ENCODE peak calls at places on chromosomes 13 and 19, in six cellular contexts. Q, O, Z, Y, C and G are unnamed samples.
A peak's percentile ranks its signal among the peaks of the same experiment; 100 is the strongest.

GRCh38 chr19:38642176-38642575 is 5.3 kb upstream of the ACTN4 start:
- DNase-seq in Q (no peak), O (no peak), Z (no peak), Y (no peak), C (no peak), G (no peak)

GRCh38 chr13:105147481-105147880 is 1388.0 kb downstream of the EFNB2 start:
- DNase-seq in Q (no peak), O (no peak), Z (peak; percentile 15), Y (no peak), C (no peak), G (no peak)

GRCh38 chr13:31887311-31887710 is 144.3 kb upstream of the FRY start:
- DNase-seq in Q (no peak), O (no peak), Z (no peak), Y (no peak), C (no peak), G (no peak)

GRCh38 chr19:45187421-45188100 is 9.0 kb downstream of the BLOC1S3 start:
- DNase-seq in Q (peak; percentile 45), O (no peak), Z (no peak), Y (no peak), C (no peak), G (peak; percentile 56)

GRCh38 chr13:22256111-22256639 is 585.3 kb downstream of the FGF9 start:
- DNase-seq in Q (no peak), O (no peak), Z (no peak), Y (no peak), C (no peak), G (no peak)

GRCh38 chr19:8257052-8257443 is 47.9 kb downstream of the CERS4 start:
- DNase-seq in Q (no peak), O (no peak), Z (no peak), Y (no peak), C (no peak), G (no peak)

GRCh38 chr19:42111384-42111783 is 20.9 kb downstream of the POU2F2 start:
- DNase-seq in Q (no peak), O (no peak), Z (no peak), Y (no peak), C (no peak), G (no peak)

GRCh38 chr13:26707122-26708006 is 53.2 kb downstream of the GPR12 start:
- DNase-seq in Q (peak; percentile 33), O (no peak), Z (peak; percentile 47), Y (no peak), C (no peak), G (no peak)

GRCh38 chr13:88107486-88108044 is 436.4 kb downstream of the SLITRK5 start:
- DNase-seq in Q (no peak), O (no peak), Z (no peak), Y (no peak), C (no peak), G (no peak)

GRCh38 chr13:24929196-24929595 is 165.2 kb downstream of the RNF17 start:
- DNase-seq in Q (no peak), O (no peak), Z (no peak), Y (no peak), C (no peak), G (no peak)

GRCh38 chr19:39390460-39390758 is 497 bp downstream of the PAF1 start:
- DNase-seq in Q (no peak), O (peak; percentile 63), Z (peak; percentile 64), Y (no peak), C (peak; percentile 79), G (no peak)

GRCh38 chr19:29593869-29594268 is 12.2 kb upstream of the POP4 start:
- DNase-seq in Q (no peak), O (no peak), Z (no peak), Y (no peak), C (no peak), G (no peak)

GRCh38 chr13:95536629-95537241 is 15.8 kb upstream of the CLDN10 start:
- DNase-seq in Q (no peak), O (no peak), Z (no peak), Y (no peak), C (no peak), G (no peak)

GRCh38 chr19:55820037-55820436 is 11.8 kb downstream of the NLRP11 start:
- DNase-seq in Q (no peak), O (no peak), Z (no peak), Y (no peak), C (no peak), G (no peak)

GRCh38 chr13:32829676-32830091 is 186.5 kb upstream of the KL start:
- DNase-seq in Q (no peak), O (no peak), Z (no peak), Y (no peak), C (no peak), G (no peak)

GRCh38 chr13:65497265-65497664 is 1732.9 kb downstream of the PCDH9 start:
- DNase-seq in Q (no peak), O (no peak), Z (no peak), Y (no peak), C (no peak), G (no peak)

GRCh38 chr13:51562011-51562671 is 22.1 kb upstream of the WDFY2 start:
- DNase-seq in Q (no peak), O (no peak), Z (no peak), Y (no peak), C (no peak), G (no peak)

GRCh38 chr19:54631489-54631888 is 1.2 kb downstream of the LILRB1 start:
- DNase-seq in Q (no peak), O (no peak), Z (no peak), Y (no peak), C (no peak), G (no peak)

GRCh38 chr13:93554514-93554913 is 327.9 kb downstream of the GPC6 start:
- DNase-seq in Q (no peak), O (no peak), Z (no peak), Y (no peak), C (no peak), G (no peak)

GRCh38 chr19:48396010-48396870 is 2.8 kb downstream of the GRIN2D start:
- DNase-seq in Q (no peak), O (no peak), Z (no peak), Y (no peak), C (no peak), G (no peak)
- H3K4me1 ChIP-seq in Q (peaks cover 45% of the 10 kb centered on the region), O (peaks cover 8% of the 10 kb centered on the region), Z (no peaks in the 10 kb centered on the region), Y (peaks cover 57% of the 10 kb centered on the region), C (peaks cover 34% of the 10 kb centered on the region), G (peaks cover 51% of the 10 kb centered on the region)

GRCh38 chr13:43270043-43270830 is 246.9 kb downstream of the DNAJC15 start:
- DNase-seq in Q (no peak), O (no peak), Z (no peak), Y (no peak), C (no peak), G (no peak)

GRCh38 chr13:43272866-43273265 is 249.5 kb downstream of the DNAJC15 start:
- DNase-seq in Q (no peak), O (no peak), Z (no peak), Y (no peak), C (no peak), G (no peak)

GRCh38 chr13:43269037-43269476 is 245.7 kb downstream of the DNAJC15 start:
- DNase-seq in Q (no peak), O (no peak), Z (peak; percentile 35), Y (no peak), C (peak; percentile 62), G (no peak)

GRCh38 chr13:43273362-43273761 is 250.0 kb downstream of the DNAJC15 start:
- DNase-seq in Q (no peak), O (no peak), Z (no peak), Y (no peak), C (no peak), G (no peak)

GRCh38 chr13:43271152-43271551 is 247.8 kb downstream of the DNAJC15 start:
- DNase-seq in Q (no peak), O (no peak), Z (no peak), Y (no peak), C (no peak), G (no peak)
- H3K27ac ChIP-seq in Q (no peak overlapping the region), O (no peak overlapping the region), Z (no peak overlapping the region), Y (no peak overlapping the region), C (peak overlapping the region; percentile 46), G (no peak overlapping the region)

GRCh38 chr19:19021115-19021514 is 12.2 kb downstream of the SUGP2 start:
- DNase-seq in Q (no peak), O (no peak), Z (no peak), Y (no peak), C (no peak), G (no peak)

GRCh38 chr19:19022380-19022961 is 10.8 kb downstream of the SUGP2 start:
- DNase-seq in Q (no peak), O (no peak), Z (no peak), Y (no peak), C (no peak), G (no peak)

GRCh38 chr19:19028526-19028925 is 4.8 kb downstream of the SUGP2 start:
- DNase-seq in Q (no peak), O (no peak), Z (no peak), Y (no peak), C (no peak), G (no peak)

GRCh38 chr19:19027228-19027627 is 6.1 kb downstream of the SUGP2 start:
- DNase-seq in Q (no peak), O (no peak), Z (no peak), Y (no peak), C (no peak), G (no peak)

DNA sequence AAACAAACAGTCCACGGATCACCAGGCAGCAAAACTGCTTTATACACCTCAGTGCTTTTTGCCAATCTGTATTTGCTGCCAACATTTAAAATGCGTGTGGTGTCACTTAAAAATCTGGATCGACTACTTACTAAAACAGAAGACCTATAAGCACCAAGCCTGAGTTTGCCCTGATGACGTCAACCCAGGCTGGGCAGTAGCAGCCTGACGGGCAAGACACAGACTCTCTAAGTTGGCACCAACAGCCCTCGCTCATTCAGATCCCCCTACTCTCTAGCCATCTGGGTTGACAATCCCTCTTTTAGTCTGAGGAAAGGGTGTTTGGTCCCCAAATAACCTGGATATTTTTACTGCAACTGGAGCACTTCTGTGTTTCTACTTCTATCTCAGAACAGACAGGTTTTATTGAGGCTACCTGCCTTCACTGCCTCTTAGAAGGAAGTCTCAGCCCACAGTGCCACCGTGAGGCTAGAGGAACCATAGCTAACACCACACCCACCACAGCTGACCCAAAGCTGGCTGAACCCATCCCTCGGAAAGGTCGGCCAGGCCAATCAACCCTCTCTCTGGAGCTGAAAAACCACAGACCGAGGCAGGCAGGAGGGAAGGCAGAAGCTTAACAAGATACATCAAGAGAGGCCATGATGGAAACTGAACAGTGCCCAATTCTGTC is 6.9 kb downstream of the SUGP2 start:
- DNase-seq in Q (no peak), O (peak; percentile 26), Z (no peak), Y (no peak), C (no peak), G (no peak)
- H3K36me3 ChIP-seq in Q (peaks cover 39% of the 10 kb centered on the region), O (peaks cover 74% of the 10 kb centered on the region), Z (peaks cover 85% of the 10 kb centered on the region), Y (peaks cover 10% of the 10 kb centered on the region), C (no peaks in the 10 kb centered on the region), G (peaks cover 55% of the 10 kb centered on the region)

DNA sequence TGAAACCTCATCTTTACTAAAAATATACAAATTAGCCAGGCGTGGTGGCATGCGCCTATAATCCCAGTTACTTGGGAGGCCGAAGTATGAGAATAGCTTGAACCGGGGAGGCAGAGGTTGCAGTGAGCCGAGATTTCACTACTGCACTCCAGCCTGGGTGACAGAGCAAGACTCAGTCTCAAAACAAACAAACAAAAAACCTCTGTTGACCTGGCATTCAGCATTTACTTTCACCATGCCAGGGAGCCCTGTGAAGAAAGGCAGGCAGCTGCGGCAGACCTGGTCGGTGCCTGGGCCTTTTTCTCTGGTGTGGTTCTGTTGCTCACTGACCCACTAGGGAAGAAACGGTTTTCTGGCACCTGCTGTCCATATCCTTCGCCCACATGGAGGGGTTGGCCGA is 49.8 kb downstream of the DNM2 start:
- DNase-seq in Q (no peak), O (no peak), Z (no peak), Y (no peak), C (no peak), G (no peak)
- H3K4me1 ChIP-seq in Q (peaks cover 27% of the 10 kb centered on the region), O (peaks cover 46% of the 10 kb centered on the region), Z (peaks cover 72% of the 10 kb centered on the region), Y (peaks cover 79% of the 10 kb centered on the region), C (peaks cover 65% of the 10 kb centered on the region), G (peaks cover 58% of the 10 kb centered on the region)